ENCODE peak calls at places on chromosomes 12 and 14, in six cellular contexts. One of them, this sample, is unnamed.

GRCh38 chr14:98951521-98952152 is 320.4 kb downstream of the BCL11B start:
- DNase-seq in H1: no peak
- DNase-seq in HepG2: no peak
- DNase-seq in GM12878: no peak
- DNase-seq in GM12891: no peak
- DNase-seq in K562: no peak
- DNase-seq in this sample: no peak

GRCh38 chr14:92473261-92473946 is 40.2 kb upstream of the RIN3 start:
- DNase-seq in H1: peak; percentile 29
- DNase-seq in K562: no peak
- DNase-seq in HepG2: peak; percentile 72
- DNase-seq in GM12891: no peak
- DNase-seq in GM12878: no peak
- DNase-seq in this sample: no peak

GRCh38 chr12:54220567-54220966 is 31.8 kb upstream of the SMUG1 start:
- DNase-seq in GM12878: no peak
- DNase-seq in HepG2: no peak
- DNase-seq in K562: no peak
- DNase-seq in H1: no peak
- DNase-seq in GM12891: no peak
- DNase-seq in this sample: no peak

GRCh38 chr14:101398011-101398410 is 163.3 kb upstream of the DIO3 start:
- DNase-seq in K562: no peak
- DNase-seq in HepG2: no peak
- DNase-seq in GM12891: no peak
- DNase-seq in GM12878: no peak
- DNase-seq in H1: no peak
- DNase-seq in this sample: no peak

GRCh38 chr12:1595690-1596347 is 1.4 kb upstream of the FBXL14 start:
- DNase-seq in GM12878: no peak
- DNase-seq in HepG2: no peak
- DNase-seq in H1: no peak
- DNase-seq in GM12891: no peak
- DNase-seq in K562: no peak
- DNase-seq in this sample: no peak

GRCh38 chr12:117408161-117408791 is 46.9 kb upstream of the NOS1 start:
- DNase-seq in H1: peak; percentile 56
- DNase-seq in GM12891: no peak
- DNase-seq in GM12878: no peak
- DNase-seq in K562: no peak
- DNase-seq in HepG2: no peak
- DNase-seq in this sample: no peak

GRCh38 chr12:95633049-95633545 is 81.8 kb upstream of the USP44 start:
- DNase-seq in GM12878: no peak
- DNase-seq in HepG2: peak; percentile 33
- DNase-seq in H1: no peak
- DNase-seq in GM12891: no peak
- DNase-seq in K562: no peak
- DNase-seq in this sample: no peak

GRCh38 chr12:103441437-103442186 is 54.2 kb downstream of the C12orf42 start:
- DNase-seq in GM12891: peak; percentile 49
- DNase-seq in K562: no peak
- DNase-seq in H1: no peak
- DNase-seq in HepG2: no peak
- DNase-seq in GM12878: peak; percentile 97
- DNase-seq in this sample: peak; percentile 31

GRCh38 chr12:6200266-6201198 is at the start of gene CD9:
- DNase-seq in K562: peak; percentile 24
- DNase-seq in HepG2: no peak
- DNase-seq in GM12878: no peak
- DNase-seq in GM12891: no peak
- DNase-seq in H1: peak; percentile 72
- DNase-seq in this sample: peak; percentile 36

GRCh38 chr14:102500190-102500661 is 9.3 kb downstream of the ANKRD9 start:
- DNase-seq in GM12891: no peak
- DNase-seq in K562: peak; percentile 34
- DNase-seq in GM12878: no peak
- DNase-seq in H1: no peak
- DNase-seq in HepG2: no peak
- DNase-seq in this sample: no peak

GRCh38 chr12:96078281-96078761 is 42.9 kb upstream of the LTA4H start:
- DNase-seq in GM12891: no peak
- DNase-seq in HepG2: no peak
- DNase-seq in GM12878: no peak
- DNase-seq in K562: no peak
- DNase-seq in H1: no peak
- DNase-seq in this sample: no peak

GRCh38 chr14:31990959-31991541 is 86.1 kb upstream of the ARHGAP5 start:
- DNase-seq in HepG2: peak; percentile 77
- DNase-seq in K562: no peak
- DNase-seq in GM12891: no peak
- DNase-seq in H1: no peak
- DNase-seq in GM12878: no peak
- DNase-seq in this sample: no peak

GRCh38 chr14:68665116-68665515 is 127.8 kb downstream of the ZFP36L1 start:
- DNase-seq in H1: peak; percentile 20
- DNase-seq in K562: no peak
- DNase-seq in GM12891: no peak
- DNase-seq in HepG2: no peak
- DNase-seq in GM12878: no peak
- DNase-seq in this sample: no peak

GRCh38 chr12:77941396-77941795 is 110.7 kb downstream of the NAV3 start:
- DNase-seq in HepG2: no peak
- DNase-seq in K562: no peak
- DNase-seq in H1: no peak
- DNase-seq in GM12891: no peak
- DNase-seq in GM12878: no peak
- DNase-seq in this sample: no peak

GRCh38 chr12:41521872-41522379 is 333.8 kb downstream of the PDZRN4 start:
- DNase-seq in HepG2: no peak
- DNase-seq in K562: no peak
- DNase-seq in H1: no peak
- DNase-seq in GM12878: peak; percentile 3
- DNase-seq in GM12891: no peak
- DNase-seq in this sample: no peak
- TF ChIP-seq POLR2AphosphoS5 in HepG2: no peak
- TF ChIP-seq POLR2AphosphoS5 in K562: no peak
- TF ChIP-seq POLR2AphosphoS5 in H1: no peak
- TF ChIP-seq POLR2AphosphoS5 in GM12878: no peak
- TF ChIP-seq POLR2AphosphoS5 in GM12891: no peak
- TF ChIP-seq POLR2AphosphoS5 in this sample: no peak

DNA sequence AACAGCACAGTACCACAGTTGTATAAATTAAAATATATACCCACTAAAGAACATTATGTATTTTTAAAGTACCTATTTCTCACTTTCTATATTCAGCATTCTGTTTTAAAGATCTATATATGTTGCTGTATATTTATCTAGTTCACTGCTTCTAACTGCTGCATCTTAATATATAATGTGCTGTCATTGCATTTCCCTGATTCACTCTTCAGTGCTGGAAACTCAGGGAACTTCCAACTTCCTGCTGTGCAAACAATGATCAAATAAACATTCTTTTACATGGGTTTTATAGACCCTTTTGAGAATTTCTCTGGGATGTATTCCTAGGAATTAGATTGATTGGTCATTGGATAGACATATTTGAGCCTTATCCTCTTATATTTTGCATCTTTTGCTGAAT is 379.1 kb downstream of the APAF1 start:
- DNase-seq in HepG2: no peak
- DNase-seq in K562: no peak
- DNase-seq in GM12878: no peak
- DNase-seq in GM12891: no peak
- DNase-seq in H1: no peak
- DNase-seq in this sample: no peak
- TF ChIP-seq POLR2A in HepG2: no peak
- TF ChIP-seq POLR2A in K562: no peak
- TF ChIP-seq POLR2A in GM12878: no peak
- TF ChIP-seq POLR2A in GM12891: no peak
- TF ChIP-seq POLR2A in H1: no peak
- TF ChIP-seq POLR2A in this sample: no peak

GRCh38 chr14:48129472-48129871 is 454.1 kb upstream of the MDGA2 start:
- DNase-seq in HepG2: no peak
- DNase-seq in GM12878: no peak
- DNase-seq in GM12891: no peak
- DNase-seq in K562: no peak
- DNase-seq in H1: no peak
- DNase-seq in this sample: no peak

GRCh38 chr14:48125654-48126053 is 450.2 kb upstream of the MDGA2 start:
- DNase-seq in GM12878: no peak
- DNase-seq in GM12891: no peak
- DNase-seq in HepG2: no peak
- DNase-seq in H1: no peak
- DNase-seq in K562: no peak
- DNase-seq in this sample: no peak

DNA sequence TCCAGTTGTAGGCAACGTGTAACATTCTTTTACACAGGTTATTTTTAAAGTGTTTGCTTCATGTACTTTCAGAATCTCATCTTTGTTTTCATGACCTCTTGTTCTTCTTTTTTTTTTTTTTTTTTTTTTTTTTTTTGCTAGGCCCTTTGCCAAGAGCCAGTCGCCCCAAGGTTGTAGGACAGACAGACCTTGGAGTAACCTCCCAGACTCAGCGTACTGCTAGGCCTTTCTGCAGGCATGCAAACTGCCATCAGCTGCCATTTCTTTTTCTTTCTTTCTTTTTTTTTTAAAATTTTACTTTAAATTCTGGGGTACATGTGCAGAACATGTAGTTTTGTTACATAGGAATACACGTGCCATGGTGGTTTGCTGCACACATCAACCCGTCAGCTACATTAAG is 452.3 kb upstream of the MDGA2 start:
- DNase-seq in H1: no peak
- DNase-seq in GM12878: no peak
- DNase-seq in GM12891: no peak
- DNase-seq in K562: no peak
- DNase-seq in HepG2: no peak
- DNase-seq in this sample: no peak
- TF ChIP-seq TAF1 in H1: no peak
- TF ChIP-seq TAF1 in GM12878: no peak
- TF ChIP-seq TAF1 in GM12891: no peak
- TF ChIP-seq TAF1 in K562: no peak
- TF ChIP-seq TAF1 in HepG2: no peak
- TF ChIP-seq TAF1 in this sample: no peak

DNA sequence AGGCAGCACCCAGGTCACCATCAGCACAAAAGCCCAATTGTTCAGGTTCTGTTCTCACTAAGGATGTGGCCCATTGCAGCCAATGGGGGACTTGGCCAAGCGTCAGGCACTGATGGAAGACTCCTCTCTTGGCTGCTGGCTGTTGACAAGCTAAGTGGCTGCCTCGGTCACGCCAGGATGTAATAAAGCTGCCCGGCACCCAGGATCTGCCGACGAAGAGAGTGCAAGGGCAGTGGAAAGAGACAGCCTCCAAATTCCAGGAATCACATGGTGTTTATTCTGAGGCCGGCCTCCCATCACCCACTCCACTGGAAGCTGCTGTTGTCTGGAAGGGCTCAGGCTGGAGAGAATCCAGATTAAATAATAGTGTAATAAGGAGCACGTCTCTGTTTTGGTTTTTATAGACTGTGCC is 451.8 kb upstream of the TBX3 start:
- DNase-seq in H1: no peak
- DNase-seq in GM12878: no peak
- DNase-seq in GM12891: no peak
- DNase-seq in HepG2: no peak
- DNase-seq in K562: no peak
- DNase-seq in this sample: no peak
- TF ChIP-seq POLR2AphosphoS5 in H1: no peak
- TF ChIP-seq POLR2AphosphoS5 in GM12878: no peak
- TF ChIP-seq POLR2AphosphoS5 in GM12891: no peak
- TF ChIP-seq POLR2AphosphoS5 in HepG2: no peak
- TF ChIP-seq POLR2AphosphoS5 in K562: no peak
- TF ChIP-seq POLR2AphosphoS5 in this sample: no peak

GRCh38 chr12:26126340-26127284 is 1.8 kb upstream of the BHLHE41 start:
- DNase-seq in H1: peak; percentile 85
- DNase-seq in GM12891: no peak
- DNase-seq in GM12878: no peak
- DNase-seq in HepG2: peak; percentile 28
- DNase-seq in K562: peak; percentile 62
- DNase-seq in this sample: peak; percentile 52
- TF ChIP-seq POLR2A in H1: no peak
- TF ChIP-seq POLR2A in GM12891: no peak
- TF ChIP-seq POLR2A in GM12878: no peak
- TF ChIP-seq POLR2A in HepG2: no peak
- TF ChIP-seq POLR2A in K562: no peak
- TF ChIP-seq POLR2A in this sample: no peak

GRCh38 chr14:76948213-76948947 is 80.1 kb downstream of the IRF2BPL start:
- DNase-seq in K562: no peak
- DNase-seq in GM12891: no peak
- DNase-seq in H1: no peak
- DNase-seq in GM12878: no peak
- DNase-seq in HepG2: peak; percentile 46
- DNase-seq in this sample: no peak
- TF ChIP-seq TAF1 in K562: no peak
- TF ChIP-seq TAF1 in GM12891: no peak
- TF ChIP-seq TAF1 in H1: no peak
- TF ChIP-seq TAF1 in GM12878: no peak
- TF ChIP-seq TAF1 in HepG2: no peak
- TF ChIP-seq TAF1 in this sample: no peak

DNA sequence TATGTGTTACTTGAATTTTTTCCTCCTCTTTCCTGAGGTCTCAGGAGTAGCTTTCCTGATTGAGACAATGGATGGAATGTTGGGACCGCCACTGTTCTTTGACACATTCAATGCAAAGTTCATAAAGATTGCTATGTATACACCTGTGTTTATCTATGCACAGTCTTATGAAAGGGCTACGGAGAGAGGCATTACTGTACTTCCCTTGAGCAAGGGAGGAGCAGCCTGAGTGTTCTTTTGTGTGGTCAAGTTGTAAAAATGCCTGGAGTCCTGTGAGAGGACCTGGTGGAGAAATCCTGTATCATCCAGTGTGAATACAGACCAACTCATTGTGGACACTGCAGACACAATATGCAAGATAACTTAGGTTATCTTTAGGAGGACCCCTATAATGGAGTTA is 1.2 kb downstream of the SRGAP1 start:
- DNase-seq in K562: no peak
- DNase-seq in H1: no peak
- DNase-seq in HepG2: peak; percentile 88
- DNase-seq in GM12891: no peak
- DNase-seq in GM12878: no peak
- DNase-seq in this sample: no peak
- TF ChIP-seq POLR2AphosphoS5 in K562: no peak
- TF ChIP-seq POLR2AphosphoS5 in H1: no peak
- TF ChIP-seq POLR2AphosphoS5 in HepG2: no peak
- TF ChIP-seq POLR2AphosphoS5 in GM12891: no peak
- TF ChIP-seq POLR2AphosphoS5 in GM12878: no peak
- TF ChIP-seq POLR2AphosphoS5 in this sample: no peak

This sample was measured in GM12892.